ENCODE peak calls at places on chromosomes 4 and X, in eight cellular contexts. G is stimulated activated naive B cell treated with anti-CD40 and anti-IgM and Interleukin-4, amounts not matched to agents 10 μg/mL and 1 μg/mL and 100 μg/mL, for 72 hours; C is A549; A is effector memory CD8-positive, alpha-beta T cell; R is K562; S is activated T-cell treated with anti-CD3 and anti-CD28 coated beads, Interleukin-2, amount 50 U/mL, for 72 hours; Q is upper lobe of right lung; F is CD4-positive, CD25-positive, alpha-beta regulatory T cell. P is an unnamed sample.

GRCh38 chrX:119981286-119982070 is 37.9 kb upstream of the NKAP start:
- ATAC-seq in Q (peak), C (peak), A (no peak), S (no peak), G (no peak), F (no peak), R (peak), P (no peak)

GRCh38 chrX:21972721-21973120 is 32.2 kb downstream of the SMS start:
- ATAC-seq in A (peak), Q (peak), S (peak), G (peak), R (peak), F (peak), C (peak), P (peak)

GRCh38 chr4:1608821-1609500 is 75.2 kb downstream of the FAM53A start:
- ATAC-seq in A (no peak), R (no peak), Q (no peak), C (no peak), F (no peak), S (no peak), G (no peak), P (no peak)

GRCh38 chr4:1604706-1605205 is 79.4 kb downstream of the FAM53A start:
- ATAC-seq in A (peak), C (peak), S (peak), Q (peak), F (peak), R (peak), G (peak), P (peak)

GRCh38 chr4:179625391-179625790 is 2183.2 kb upstream of the AGA start:
- ATAC-seq in S (no peak), C (no peak), G (no peak), Q (no peak), F (no peak), R (no peak), A (no peak), P (no peak)

GRCh38 chr4:56575820-56576429 is 70.3 kb downstream of the ARL9 start:
- ATAC-seq in A (peak), F (no peak), Q (peak), S (no peak), C (peak), R (peak), G (no peak), P (no peak)

GRCh38 chr4:81353861-81354260 is 117.8 kb downstream of the RASGEF1B start:
- ATAC-seq in C (no peak), Q (no peak), G (no peak), R (no peak), A (no peak), F (no peak), S (no peak), P (no peak)

GRCh38 chrX:115966920-115967319 is 203.6 kb upstream of the AGTR2 start:
- ATAC-seq in Q (no peak), R (no peak), C (no peak), F (no peak), S (no peak), A (no peak), G (no peak), P (no peak)

GRCh38 chrX:154733072-154733425 is 17.8 kb downstream of the GAB3 start:
- ATAC-seq in F (no peak), R (no peak), A (no peak), C (peak), G (peak), Q (no peak), S (peak), P (peak)

GRCh38 chrX:15505104-15505503 is 4.5 kb downstream of the BMX start:
- ATAC-seq in F (no peak), R (peak), G (no peak), A (no peak), S (no peak), Q (no peak), C (no peak), P (no peak)

GRCh38 chr4:40405194-40405593 is 70.1 kb downstream of the CHRNA9 start:
- ATAC-seq in F (no peak), A (no peak), C (no peak), S (no peak), G (no peak), Q (peak), R (no peak), P (no peak)

GRCh38 chr4:16677545-16677944 is 220.9 kb downstream of the LDB2 start:
- ATAC-seq in G (no peak), A (no peak), C (no peak), S (no peak), R (no peak), Q (no peak), F (no peak), P (no peak)

GRCh38 chr4:186798951-186799659 is 75.4 kb upstream of the FAT1 start:
- ATAC-seq in C (no peak), A (no peak), G (no peak), R (peak), S (no peak), F (no peak), Q (no peak), P (no peak)

GRCh38 chrX:80765226-80765625 is 44.5 kb downstream of the BRWD3 start:
- ATAC-seq in F (no peak), S (no peak), C (peak), R (no peak), G (no peak), A (no peak), Q (peak), P (no peak)

GRCh38 chr4:626201-627091 is 1.1 kb downstream of the PDE6B start:
- ATAC-seq in C (no peak), R (peak), A (no peak), F (no peak), S (no peak), Q (no peak), G (no peak), P (no peak)

GRCh38 chr4:85825937-85826678 is 351.2 kb downstream of the ARHGAP24 start:
- ATAC-seq in R (peak), G (peak), A (no peak), Q (peak), F (no peak), S (no peak), C (peak), P (no peak)

GRCh38 chr4:55661398-55662056 is 25.4 kb upstream of the NMU start:
- ATAC-seq in G (no peak), C (no peak), A (no peak), R (no peak), S (peak), Q (peak), F (no peak), P (peak)

GRCh38 chr4:183503497-183504063 is 1.3 kb upstream of the ING2 start:
- ATAC-seq in S (peak), C (no peak), F (no peak), A (peak), G (peak), R (no peak), Q (no peak), P (peak)

GRCh38 chrX:49838374-49838773 is 9.3 kb downstream of the PAGE4 start:
- ATAC-seq in S (peak), G (peak), C (peak), A (no peak), Q (peak), R (peak), F (no peak), P (no peak)

GRCh38 chr4:74578329-74578728 is 133.4 kb downstream of the AREG start:
- ATAC-seq in A (no peak), C (no peak), F (no peak), R (no peak), G (no peak), Q (no peak), S (no peak), P (no peak)

GRCh38 chrX:31449064-31449463 is 377.2 kb upstream of the FTHL17 start:
- ATAC-seq in S (no peak), G (no peak), A (no peak), R (no peak), F (no peak), Q (peak), C (no peak), P (no peak)

GRCh38 chrX:21373637-21374162 is 518 bp upstream of the CNKSR2 start:
- ATAC-seq in S (peak), Q (peak), F (peak), C (peak), R (no peak), A (peak), G (peak), P (peak)

GRCh38 chrX:16039834-16040233 is 83.5 kb upstream of the GRPR start:
- ATAC-seq in Q (no peak), F (no peak), G (no peak), A (no peak), C (no peak), S (peak), R (no peak), P (no peak)

GRCh38 chrX:1242901-1243402 is 25.7 kb upstream of the CSF2RA start:
- ATAC-seq in Q (no peak), R (no peak), C (peak), A (no peak), F (no peak), G (no peak), S (peak), P (peak)